ENCODE peak calls at places on chromosome 15, in five cellular contexts. G is anterior cingulate cortex, J is GM06990, U is A549, S is substantia nigra. E is an unnamed sample.

GRCh38 chr15:52134502-52135144 is 22.0 kb upstream of the BCL2L10 start:
- DNase-seq in G (no peak), J (no peak), U (no peak), S (no peak), E (no peak)

GRCh38 chr15:99955532-99955931 is 222.3 kb upstream of the LYSMD4 start:
- DNase-seq in G (no peak), J (no peak), U (no peak), S (no peak), E (no peak)

GRCh38 chr15:58604455-58604923 is 145.0 kb downstream of the ADAM10 start:
- DNase-seq in G (no peak), J (no peak), U (no peak), S (no peak), E (no peak)

GRCh38 chr15:101264011-101264410 is 12.2 kb upstream of the CHSY1 start:
- DNase-seq in G (no peak), J (peak), U (no peak), S (no peak), E (no peak)

GRCh38 chr15:31391687-31392671 is 65.3 kb downstream of the KLF13 start:
- DNase-seq in G (peak), J (peak), U (peak), S (peak), E (no peak)

GRCh38 chr15:81419304-81419943 is 45.4 kb upstream of the TMC3 start:
- DNase-seq in G (no peak), J (no peak), U (no peak), S (no peak), E (peak)

GRCh38 chr15:70160267-70160666 is 62.5 kb upstream of the TLE3 start:
- DNase-seq in G (no peak), J (no peak), U (no peak), S (no peak), E (no peak)

GRCh38 chr15:59140422-59141226 is 35.7 kb downstream of the CCNB2 start:
- DNase-seq in G (no peak), J (no peak), U (no peak), S (no peak), E (peak)

GRCh38 chr15:83855956-83856355 is 202.0 kb downstream of the ADAMTSL3 start:
- DNase-seq in G (no peak), J (no peak), U (no peak), S (no peak), E (no peak)

E was measured in retinal pigment epithelial cell.